ENCODE peak calls at places on chromosomes 5 and 9, in ten cellular contexts. One of them, this sample, is unnamed.

GRCh38 chr9:121261107-121261460 is 6.9 kb upstream of the GSN start:
- DNase-seq in H1: no peak
- DNase-seq in stomach: no peak
- DNase-seq in upper lobe of right lung: no peak
- DNase-seq in OCI-LY7: no peak
- DNase-seq in HCT116: no peak
- DNase-seq in GM23338: peak; percentile 46
- DNase-seq in cardiac muscle cell: no peak
- DNase-seq in brain microvascular endothelial cell: no peak
- DNase-seq in uterus: no peak
- DNase-seq in this sample: no peak

GRCh38 chr9:19992556-19992955 is 203.7 kb upstream of the SLC24A2 start:
- DNase-seq in H1: no peak
- DNase-seq in stomach: no peak
- DNase-seq in upper lobe of right lung: no peak
- DNase-seq in OCI-LY7: no peak
- DNase-seq in HCT116: no peak
- DNase-seq in GM23338: no peak
- DNase-seq in cardiac muscle cell: no peak
- DNase-seq in brain microvascular endothelial cell: peak; percentile 72
- DNase-seq in uterus: no peak
- DNase-seq in this sample: no peak

GRCh38 chr5:86617756-86618577 is at the start of gene COX7C:
- DNase-seq in H1: peak; percentile 87
- DNase-seq in stomach: peak; percentile 93
- DNase-seq in upper lobe of right lung: peak; percentile 86
- DNase-seq in OCI-LY7: peak; percentile 98
- DNase-seq in HCT116: peak; percentile 94
- DNase-seq in GM23338: peak; percentile 100
- DNase-seq in cardiac muscle cell: peak; percentile 97
- DNase-seq in brain microvascular endothelial cell: peak; percentile 96
- DNase-seq in uterus: peak; percentile 96
- DNase-seq in this sample: peak; percentile 86

GRCh38 chr9:76521244-76521673 is 62.3 kb downstream of the GCNT1 start:
- DNase-seq in H1: no peak
- DNase-seq in stomach: no peak
- DNase-seq in upper lobe of right lung: no peak
- DNase-seq in OCI-LY7: no peak
- DNase-seq in HCT116: no peak
- DNase-seq in GM23338: no peak
- DNase-seq in cardiac muscle cell: peak; percentile 7
- DNase-seq in brain microvascular endothelial cell: no peak
- DNase-seq in uterus: no peak
- DNase-seq in this sample: no peak

GRCh38 chr5:7642029-7642428 is 208.9 kb downstream of the CFAP90 start:
- DNase-seq in H1: no peak
- DNase-seq in stomach: no peak
- DNase-seq in upper lobe of right lung: no peak
- DNase-seq in OCI-LY7: no peak
- DNase-seq in HCT116: no peak
- DNase-seq in GM23338: no peak
- DNase-seq in cardiac muscle cell: no peak
- DNase-seq in brain microvascular endothelial cell: no peak
- DNase-seq in uterus: no peak
- DNase-seq in this sample: no peak

GRCh38 chr5:93721045-93721444 is 20.4 kb downstream of the POU5F2 start:
- DNase-seq in H1: no peak
- DNase-seq in stomach: no peak
- DNase-seq in upper lobe of right lung: no peak
- DNase-seq in OCI-LY7: no peak
- DNase-seq in HCT116: no peak
- DNase-seq in GM23338: no peak
- DNase-seq in cardiac muscle cell: no peak
- DNase-seq in brain microvascular endothelial cell: no peak
- DNase-seq in uterus: no peak
- DNase-seq in this sample: no peak

GRCh38 chr9:13318027-13318426 is 38.5 kb upstream of the MPDZ start:
- DNase-seq in H1: no peak
- DNase-seq in stomach: no peak
- DNase-seq in upper lobe of right lung: no peak
- DNase-seq in OCI-LY7: no peak
- DNase-seq in HCT116: no peak
- DNase-seq in GM23338: no peak
- DNase-seq in cardiac muscle cell: no peak
- DNase-seq in brain microvascular endothelial cell: no peak
- DNase-seq in uterus: no peak
- DNase-seq in this sample: no peak

GRCh38 chr5:125109293-125109692 is 362.9 kb upstream of the ZNF608 start:
- DNase-seq in H1: no peak
- DNase-seq in stomach: no peak
- DNase-seq in upper lobe of right lung: no peak
- DNase-seq in OCI-LY7: no peak
- DNase-seq in HCT116: no peak
- DNase-seq in GM23338: no peak
- DNase-seq in cardiac muscle cell: no peak
- DNase-seq in brain microvascular endothelial cell: no peak
- DNase-seq in uterus: no peak
- DNase-seq in this sample: no peak

GRCh38 chr9:90827181-90827866 is 25.7 kb downstream of the SYK start:
- DNase-seq in H1: no peak
- DNase-seq in stomach: no peak
- DNase-seq in upper lobe of right lung: no peak
- DNase-seq in OCI-LY7: peak; percentile 91
- DNase-seq in HCT116: no peak
- DNase-seq in GM23338: no peak
- DNase-seq in cardiac muscle cell: no peak
- DNase-seq in brain microvascular endothelial cell: no peak
- DNase-seq in uterus: no peak
- DNase-seq in this sample: no peak

GRCh38 chr9:15211160-15211993 is 95.6 kb downstream of the TTC39B start:
- DNase-seq in H1: peak; percentile 34
- DNase-seq in stomach: peak; percentile 55
- DNase-seq in upper lobe of right lung: no peak
- DNase-seq in OCI-LY7: peak; percentile 65
- DNase-seq in HCT116: peak; percentile 50
- DNase-seq in GM23338: peak; percentile 89
- DNase-seq in cardiac muscle cell: peak; percentile 76
- DNase-seq in brain microvascular endothelial cell: peak; percentile 82
- DNase-seq in uterus: peak; percentile 72
- DNase-seq in this sample: no peak

GRCh38 chr5:128035689-128036088 is 47.9 kb upstream of the SLC12A2 start:
- DNase-seq in H1: no peak
- DNase-seq in stomach: no peak
- DNase-seq in upper lobe of right lung: no peak
- DNase-seq in OCI-LY7: no peak
- DNase-seq in HCT116: no peak
- DNase-seq in GM23338: no peak
- DNase-seq in cardiac muscle cell: peak; percentile 2
- DNase-seq in brain microvascular endothelial cell: no peak
- DNase-seq in uterus: no peak
- DNase-seq in this sample: no peak

GRCh38 chr9:133372144-133372543 is 3.7 kb downstream of the SURF4 start:
- DNase-seq in H1: no peak
- DNase-seq in stomach: no peak
- DNase-seq in upper lobe of right lung: no peak
- DNase-seq in OCI-LY7: no peak
- DNase-seq in HCT116: no peak
- DNase-seq in GM23338: no peak
- DNase-seq in cardiac muscle cell: no peak
- DNase-seq in brain microvascular endothelial cell: no peak
- DNase-seq in uterus: no peak
- DNase-seq in this sample: no peak

GRCh38 chr9:26940779-26941178 is 6.3 kb downstream of the PLAA start:
- DNase-seq in H1: no peak
- DNase-seq in stomach: no peak
- DNase-seq in upper lobe of right lung: no peak
- DNase-seq in OCI-LY7: no peak
- DNase-seq in HCT116: no peak
- DNase-seq in GM23338: no peak
- DNase-seq in cardiac muscle cell: no peak
- DNase-seq in brain microvascular endothelial cell: no peak
- DNase-seq in uterus: no peak
- DNase-seq in this sample: no peak

GRCh38 chr9:26939934-26940711 is 6.9 kb downstream of the PLAA start:
- DNase-seq in H1: no peak
- DNase-seq in stomach: no peak
- DNase-seq in upper lobe of right lung: no peak
- DNase-seq in OCI-LY7: no peak
- DNase-seq in HCT116: no peak
- DNase-seq in GM23338: no peak
- DNase-seq in cardiac muscle cell: no peak
- DNase-seq in brain microvascular endothelial cell: no peak
- DNase-seq in uterus: no peak
- DNase-seq in this sample: no peak

GRCh38 chr9:26935847-26936246 is 11.2 kb downstream of the PLAA start:
- DNase-seq in H1: no peak
- DNase-seq in stomach: no peak
- DNase-seq in upper lobe of right lung: no peak
- DNase-seq in OCI-LY7: no peak
- DNase-seq in HCT116: no peak
- DNase-seq in GM23338: no peak
- DNase-seq in cardiac muscle cell: no peak
- DNase-seq in brain microvascular endothelial cell: no peak
- DNase-seq in uterus: no peak
- DNase-seq in this sample: no peak

GRCh38 chr9:26937816-26938371 is 9.1 kb downstream of the PLAA start:
- DNase-seq in H1: no peak
- DNase-seq in stomach: no peak
- DNase-seq in upper lobe of right lung: no peak
- DNase-seq in OCI-LY7: no peak
- DNase-seq in HCT116: no peak
- DNase-seq in GM23338: no peak
- DNase-seq in cardiac muscle cell: no peak
- DNase-seq in brain microvascular endothelial cell: no peak
- DNase-seq in uterus: no peak
- DNase-seq in this sample: no peak
- H3K27ac ChIP-seq in H1: no peak overlapping the region
- H3K27ac ChIP-seq in stomach: no peak overlapping the region
- H3K27ac ChIP-seq in upper lobe of right lung: no peak overlapping the region
- H3K27ac ChIP-seq in OCI-LY7: no peak overlapping the region
- H3K27ac ChIP-seq in HCT116: no peak overlapping the region
- H3K27ac ChIP-seq in GM23338: no peak overlapping the region
- H3K27ac ChIP-seq in cardiac muscle cell: no peak overlapping the region
- H3K27ac ChIP-seq in brain microvascular endothelial cell: no peak overlapping the region
- H3K27ac ChIP-seq in uterus: no peak overlapping the region
- H3K27ac ChIP-seq in this sample: no peak overlapping the region

GRCh38 chr5:149038336-149039075 is 24.4 kb downstream of the SH3TC2 start:
- DNase-seq in H1: no peak
- DNase-seq in stomach: no peak
- DNase-seq in upper lobe of right lung: no peak
- DNase-seq in OCI-LY7: no peak
- DNase-seq in HCT116: no peak
- DNase-seq in GM23338: no peak
- DNase-seq in cardiac muscle cell: no peak
- DNase-seq in brain microvascular endothelial cell: no peak
- DNase-seq in uterus: no peak
- DNase-seq in this sample: no peak
- H3K27ac ChIP-seq in H1: no peak overlapping the region
- H3K27ac ChIP-seq in stomach: no peak overlapping the region
- H3K27ac ChIP-seq in upper lobe of right lung: no peak overlapping the region
- H3K27ac ChIP-seq in OCI-LY7: no peak overlapping the region
- H3K27ac ChIP-seq in HCT116: no peak overlapping the region
- H3K27ac ChIP-seq in GM23338: no peak overlapping the region
- H3K27ac ChIP-seq in cardiac muscle cell: no peak overlapping the region
- H3K27ac ChIP-seq in brain microvascular endothelial cell: no peak overlapping the region
- H3K27ac ChIP-seq in uterus: no peak overlapping the region
- H3K27ac ChIP-seq in this sample: no peak overlapping the region

GRCh38 chr5:133508314-133508713 is 104.0 kb downstream of the FSTL4 start:
- DNase-seq in H1: no peak
- DNase-seq in stomach: no peak
- DNase-seq in upper lobe of right lung: no peak
- DNase-seq in OCI-LY7: no peak
- DNase-seq in HCT116: no peak
- DNase-seq in GM23338: no peak
- DNase-seq in cardiac muscle cell: no peak
- DNase-seq in brain microvascular endothelial cell: no peak
- DNase-seq in uterus: no peak
- DNase-seq in this sample: no peak
- H3K27ac ChIP-seq in H1: no peak overlapping the region
- H3K27ac ChIP-seq in stomach: no peak overlapping the region
- H3K27ac ChIP-seq in upper lobe of right lung: no peak overlapping the region
- H3K27ac ChIP-seq in OCI-LY7: no peak overlapping the region
- H3K27ac ChIP-seq in HCT116: no peak overlapping the region
- H3K27ac ChIP-seq in GM23338: no peak overlapping the region
- H3K27ac ChIP-seq in cardiac muscle cell: no peak overlapping the region
- H3K27ac ChIP-seq in brain microvascular endothelial cell: no peak overlapping the region
- H3K27ac ChIP-seq in uterus: no peak overlapping the region
- H3K27ac ChIP-seq in this sample: no peak overlapping the region

GRCh38 chr5:132087661-132088060 is 14.1 kb downstream of the CSF2 start:
- DNase-seq in H1: no peak
- DNase-seq in stomach: no peak
- DNase-seq in upper lobe of right lung: no peak
- DNase-seq in OCI-LY7: no peak
- DNase-seq in HCT116: no peak
- DNase-seq in GM23338: no peak
- DNase-seq in cardiac muscle cell: no peak
- DNase-seq in brain microvascular endothelial cell: no peak
- DNase-seq in uterus: no peak
- DNase-seq in this sample: no peak

GRCh38 chr5:132089363-132089762 is 15.8 kb downstream of the CSF2 start:
- DNase-seq in H1: no peak
- DNase-seq in stomach: no peak
- DNase-seq in upper lobe of right lung: no peak
- DNase-seq in OCI-LY7: no peak
- DNase-seq in HCT116: no peak
- DNase-seq in GM23338: no peak
- DNase-seq in cardiac muscle cell: no peak
- DNase-seq in brain microvascular endothelial cell: no peak
- DNase-seq in uterus: no peak
- DNase-seq in this sample: no peak

GRCh38 chr5:132085686-132086085 is 12.1 kb downstream of the CSF2 start:
- DNase-seq in H1: no peak
- DNase-seq in stomach: no peak
- DNase-seq in upper lobe of right lung: no peak
- DNase-seq in OCI-LY7: no peak
- DNase-seq in HCT116: no peak
- DNase-seq in GM23338: no peak
- DNase-seq in cardiac muscle cell: no peak
- DNase-seq in brain microvascular endothelial cell: no peak
- DNase-seq in uterus: no peak
- DNase-seq in this sample: no peak

GRCh38 chr5:132087176-132087575 is 13.6 kb downstream of the CSF2 start:
- DNase-seq in H1: no peak
- DNase-seq in stomach: no peak
- DNase-seq in upper lobe of right lung: no peak
- DNase-seq in OCI-LY7: no peak
- DNase-seq in HCT116: no peak
- DNase-seq in GM23338: no peak
- DNase-seq in cardiac muscle cell: no peak
- DNase-seq in brain microvascular endothelial cell: no peak
- DNase-seq in uterus: no peak
- DNase-seq in this sample: no peak

DNA sequence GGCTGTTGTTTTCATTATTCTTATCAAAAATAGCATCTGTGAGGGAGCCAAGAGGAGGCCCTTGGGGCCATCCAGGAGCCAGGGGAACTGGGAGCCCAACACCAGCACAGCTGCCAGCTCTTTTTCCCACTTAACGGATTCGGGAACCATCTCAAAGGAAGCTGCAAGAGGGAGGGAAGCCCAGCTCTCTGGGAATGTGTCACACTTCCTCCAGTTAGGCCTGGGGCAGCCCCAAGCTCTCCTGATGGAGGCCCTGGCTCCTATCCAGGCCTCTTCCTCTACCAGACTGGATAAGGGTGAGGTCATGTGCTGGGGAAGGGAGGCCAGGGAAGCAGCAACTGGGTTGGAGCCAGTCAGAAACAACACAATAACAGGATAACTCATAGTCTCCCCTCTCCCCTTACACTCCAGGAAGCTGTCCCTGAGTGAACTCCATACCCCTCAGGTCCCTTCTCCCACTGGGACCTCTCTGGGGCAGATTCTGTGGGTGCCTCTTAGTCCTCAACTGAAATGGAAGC is 12.7 kb downstream of the CSF2 start:
- DNase-seq in H1: no peak
- DNase-seq in stomach: peak; percentile 50
- DNase-seq in upper lobe of right lung: no peak
- DNase-seq in OCI-LY7: no peak
- DNase-seq in HCT116: no peak
- DNase-seq in GM23338: no peak
- DNase-seq in cardiac muscle cell: no peak
- DNase-seq in brain microvascular endothelial cell: peak; percentile 92
- DNase-seq in uterus: peak; percentile 42
- DNase-seq in this sample: peak; percentile 73
- H3K27ac ChIP-seq in H1: no peak overlapping the region
- H3K27ac ChIP-seq in stomach: no peak overlapping the region
- H3K27ac ChIP-seq in upper lobe of right lung: no peak overlapping the region
- H3K27ac ChIP-seq in OCI-LY7: no peak overlapping the region
- H3K27ac ChIP-seq in HCT116: no peak overlapping the region
- H3K27ac ChIP-seq in GM23338: no peak overlapping the region
- H3K27ac ChIP-seq in cardiac muscle cell: no peak overlapping the region
- H3K27ac ChIP-seq in brain microvascular endothelial cell: peak overlapping the region; percentile 41
- H3K27ac ChIP-seq in uterus: no peak overlapping the region
- H3K27ac ChIP-seq in this sample: peak overlapping the region; percentile 50

This sample was measured in thoracic aorta.